ENCODE peak calls at places on chromosomes 11 and 22, in nine cellular contexts. F is MM.1S, P is neural progenitor cell, T is neuronal stem cell, U is A549, K is PC-9, Q is astrocyte, O is GM23248, M is HCT116. J is an unnamed sample.

GRCh38 chr22:35102663-35103062 is 36.7 kb downstream of the ISX start:
- DNase-seq in F (peak), P (peak), T (no peak), U (peak), K (no peak), Q (no peak), O (peak), M (no peak), J (peak)

GRCh38 chr22:23613193-23613973 is 18.7 kb downstream of the DRICH1 start:
- DNase-seq in F (no peak), P (no peak), T (no peak), U (no peak), K (no peak), Q (peak), O (peak), M (no peak), J (no peak)

GRCh38 chr11:63020671-63021255 is 5.1 kb upstream of the SLC22A8 start:
- DNase-seq in F (peak), P (peak), T (peak), U (peak), K (no peak), Q (no peak), O (no peak), M (peak), J (peak)

GRCh38 chr11:118614511-118614910 is 7.1 kb downstream of the PHLDB1 start:
- DNase-seq in F (no peak), P (no peak), T (no peak), U (no peak), K (no peak), Q (no peak), O (no peak), M (no peak), J (no peak)

GRCh38 chr11:64419257-64419790 is 60.4 kb downstream of the RPS6KA4 start:
- DNase-seq in F (no peak), P (no peak), T (no peak), U (no peak), K (no peak), Q (no peak), O (no peak), M (no peak), J (no peak)

GRCh38 chr11:65718964-65719492 is 1.6 kb downstream of the RNASEH2C start:
- DNase-seq in F (no peak), P (no peak), T (no peak), U (no peak), K (no peak), Q (no peak), O (peak), M (no peak), J (no peak)

GRCh38 chr11:110305169-110306018 is 9.0 kb upstream of the RDX start:
- DNase-seq in F (no peak), P (no peak), T (no peak), U (no peak), K (peak), Q (peak), O (peak), M (no peak), J (no peak)

GRCh38 chr22:22593964-22594656 is 35.0 kb upstream of the PRAME start:
- DNase-seq in F (peak), P (peak), T (peak), U (no peak), K (peak), Q (no peak), O (peak), M (peak), J (peak)

GRCh38 chr11:124798991-124799383 is 1.2 kb downstream of the MSANTD2 start:
- DNase-seq in F (peak), P (no peak), T (no peak), U (no peak), K (peak), Q (peak), O (peak), M (no peak), J (peak)

GRCh38 chr11:926341-926916 is 759 bp downstream of the AP2A2 start:
- DNase-seq in F (no peak), P (peak), T (no peak), U (peak), K (no peak), Q (peak), O (peak), M (peak), J (no peak)

GRCh38 chr22:37516456-37516855 is 2.8 kb downstream of the CARD10 start:
- DNase-seq in F (no peak), P (no peak), T (no peak), U (no peak), K (no peak), Q (no peak), O (no peak), M (no peak), J (no peak)

GRCh38 chr22:32685527-32685926 is 116.0 kb upstream of the TIMP3 start:
- DNase-seq in F (no peak), P (no peak), T (no peak), U (no peak), K (no peak), Q (no peak), O (peak), M (no peak), J (no peak)

GRCh38 chr22:27105142-27106025 is 448.0 kb downstream of the MIAT start:
- DNase-seq in F (no peak), P (no peak), T (no peak), U (no peak), K (no peak), Q (peak), O (peak), M (no peak), J (no peak)

GRCh38 chr22:29270475-29271271 is 2.6 kb downstream of the EWSR1 start:
- DNase-seq in F (no peak), P (peak), T (no peak), U (no peak), K (peak), Q (peak), O (peak), M (no peak), J (no peak)

GRCh38 chr11:30422389-30422788 is 99.5 kb downstream of the ARL14EP start:
- DNase-seq in F (no peak), P (peak), T (peak), U (no peak), K (no peak), Q (no peak), O (no peak), M (no peak), J (no peak)

GRCh38 chr22:23520875-23521441 is 59.1 kb downstream of the IGLL1 start:
- DNase-seq in F (no peak), P (peak), T (peak), U (peak), K (no peak), Q (no peak), O (peak), M (no peak), J (no peak)

GRCh38 chr22:45838257-45838891 is 138.6 kb downstream of the WNT7B start:
- DNase-seq in F (no peak), P (no peak), T (no peak), U (no peak), K (no peak), Q (no peak), O (no peak), M (no peak), J (no peak)

GRCh38 chr11:47272706-47273105 is 2.8 kb downstream of the MADD start:
- DNase-seq in F (no peak), P (no peak), T (no peak), U (no peak), K (no peak), Q (no peak), O (peak), M (no peak), J (peak)

GRCh38 chr11:126544311-126545056 is 189.0 kb downstream of the ST3GAL4 start:
- DNase-seq in F (no peak), P (peak), T (peak), U (no peak), K (no peak), Q (peak), O (peak), M (no peak), J (peak)

GRCh38 chr11:44066732-44067131 is 662 bp downstream of the ACCS start:
- DNase-seq in F (no peak), P (no peak), T (no peak), U (no peak), K (peak), Q (peak), O (peak), M (peak), J (no peak)

GRCh38 chr22:45627489-45628233 is 44.0 kb upstream of the ATXN10 start:
- DNase-seq in F (no peak), P (no peak), T (no peak), U (no peak), K (no peak), Q (no peak), O (no peak), M (no peak), J (no peak)

GRCh38 chr22:35649636-35650250 is 1.5 kb downstream of the APOL6 start:
- DNase-seq in F (no peak), P (no peak), T (no peak), U (no peak), K (no peak), Q (no peak), O (no peak), M (no peak), J (no peak)

GRCh38 chr11:124643605-124644425 is 21.2 kb downstream of the TBRG1 start:
- DNase-seq in F (no peak), P (no peak), T (no peak), U (no peak), K (no peak), Q (peak), O (peak), M (no peak), J (no peak)

GRCh38 chr11:118437736-118438125 is 1.4 kb downstream of the KMT2A start:
- DNase-seq in F (no peak), P (peak), T (peak), U (no peak), K (no peak), Q (peak), O (peak), M (no peak), J (peak)

GRCh38 chr22:23997092-23997491 is 8.2 kb downstream of the GSTT4 start:
- DNase-seq in F (no peak), P (no peak), T (no peak), U (no peak), K (no peak), Q (no peak), O (no peak), M (no peak), J (no peak)

GRCh38 chr11:119403021-119403420 is 20.0 kb downstream of the THY1 start:
- DNase-seq in F (no peak), P (no peak), T (no peak), U (no peak), K (no peak), Q (no peak), O (peak), M (no peak), J (no peak)

GRCh38 chr11:77560605-77561004 is 29.1 kb upstream of the AQP11 start:
- DNase-seq in F (no peak), P (no peak), T (no peak), U (no peak), K (peak), Q (peak), O (peak), M (peak), J (no peak)

GRCh38 chr22:45881524-45881875 is 95.5 kb downstream of the WNT7B start:
- DNase-seq in F (no peak), P (no peak), T (no peak), U (no peak), K (no peak), Q (no peak), O (no peak), M (no peak), J (no peak)

GRCh38 chr11:72607496-72607895 is 66.7 kb downstream of the PDE2A start:
- DNase-seq in F (no peak), P (no peak), T (no peak), U (no peak), K (no peak), Q (no peak), O (no peak), M (no peak), J (no peak)
- H3K4me2 ChIP-seq in F (no peak), P (no peak), T (no peak), U (no peak), K (no peak), Q (no peak), O (no peak), M (no peak), J (no peak)

DNA sequence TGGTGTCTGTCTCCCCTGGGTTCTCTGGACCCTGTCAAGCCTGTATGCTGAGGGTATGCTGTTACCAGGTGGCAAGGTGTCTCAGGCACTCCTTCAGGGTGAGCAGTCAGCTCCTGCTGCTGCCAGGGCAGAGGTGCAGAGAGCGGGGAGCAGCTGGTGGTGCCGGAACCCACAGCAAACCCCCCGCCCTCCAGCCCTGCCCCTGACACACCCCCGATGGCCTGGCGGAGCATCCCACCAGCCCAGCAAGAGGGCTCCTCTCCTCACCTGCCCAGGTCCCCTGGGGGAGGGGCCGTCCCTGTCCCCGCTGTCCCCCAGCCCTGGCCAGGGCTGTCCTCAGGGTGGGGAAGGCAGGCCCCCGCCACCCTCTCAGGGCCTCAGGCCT is 12.0 kb upstream of the PIM3 start:
- DNase-seq in F (no peak), P (no peak), T (no peak), U (no peak), K (no peak), Q (no peak), O (no peak), M (no peak), J (no peak)
- H3K4me2 ChIP-seq in F (no peak), P (no peak), T (no peak), U (peak), K (peak), Q (no peak), O (no peak), M (peak), J (no peak)

GRCh38 chr22:17788528-17789378 is 14.5 kb upstream of the BID start:
- DNase-seq in F (no peak), P (no peak), T (no peak), U (no peak), K (no peak), Q (no peak), O (no peak), M (no peak), J (peak)

GRCh38 chr22:17785185-17786184 is 11.2 kb upstream of the BID start:
- DNase-seq in F (peak), P (peak), T (no peak), U (peak), K (no peak), Q (no peak), O (peak), M (peak), J (peak)

GRCh38 chr22:17788023-17788330 is 13.7 kb upstream of the BID start:
- DNase-seq in F (no peak), P (no peak), T (no peak), U (no peak), K (no peak), Q (no peak), O (no peak), M (no peak), J (no peak)

GRCh38 chr22:17786435-17787158 is 12.3 kb upstream of the BID start:
- DNase-seq in F (no peak), P (peak), T (peak), U (no peak), K (no peak), Q (peak), O (peak), M (no peak), J (peak)

GRCh38 chr22:17787159-17788022 is 13.1 kb upstream of the BID start:
- DNase-seq in F (no peak), P (no peak), T (no peak), U (no peak), K (no peak), Q (no peak), O (peak), M (no peak), J (no peak)
- H3K4me2 ChIP-seq in F (no peak), P (peak), T (no peak), U (no peak), K (no peak), Q (no peak), O (no peak), M (no peak), J (no peak)

GRCh38 chr11:72406536-72407507 is 27.5 kb downstream of the CLPB start:
- DNase-seq in F (no peak), P (no peak), T (no peak), U (no peak), K (no peak), Q (no peak), O (peak), M (no peak), J (no peak)
- H3K4me2 ChIP-seq in F (no peak), P (no peak), T (no peak), U (no peak), K (no peak), Q (no peak), O (no peak), M (no peak), J (no peak)

GRCh38 chr22:20093437-20093836 is 13.4 kb downstream of the DGCR8 start:
- DNase-seq in F (no peak), P (no peak), T (no peak), U (no peak), K (no peak), Q (no peak), O (no peak), M (no peak), J (no peak)
- H3K4me2 ChIP-seq in F (no peak), P (no peak), T (no peak), U (no peak), K (no peak), Q (no peak), O (no peak), M (no peak), J (no peak)

GRCh38 chr22:25729595-25729994 is 12.4 kb upstream of the MYO18B start:
- DNase-seq in F (no peak), P (no peak), T (no peak), U (no peak), K (no peak), Q (no peak), O (no peak), M (no peak), J (no peak)
- H3K4me2 ChIP-seq in F (no peak), P (no peak), T (no peak), U (no peak), K (no peak), Q (no peak), O (no peak), M (no peak), J (no peak)

GRCh38 chr11:129209891-129210830 is 18.0 kb upstream of the ARHGAP32 start:
- DNase-seq in F (no peak), P (no peak), T (no peak), U (no peak), K (no peak), Q (peak), O (peak), M (no peak), J (no peak)
- H3K4me2 ChIP-seq in F (no peak), P (no peak), T (no peak), U (no peak), K (no peak), Q (no peak), O (peak), M (no peak), J (peak)

J was measured in GM23338.